ENCODE peak calls at places on chromosome 21, in ten cellular contexts. One of them, this sample, is unnamed.

GRCh38 chr21:33844890-33845205 is 70.8 kb downstream of the ATP5PO start:
- DNase-seq in GM12865: no peak
- DNase-seq in activated naive CD8-positive, alpha-beta T cell treated with anti-CD3 and anti-CD28 coated beads for 36 hours: no peak
- DNase-seq in GM12892: no peak
- DNase-seq in stimulated activated CD4-positive, alpha-beta T cell treated with anti-CD3 and anti-CD28 coated beads, Interleukin-2, amount 100 ng/mL, for 24 hours: no peak
- DNase-seq in amygdala: no peak
- DNase-seq in naive thymus-derived CD4-positive, alpha-beta T cell: no peak
- DNase-seq in progenitor cell of endocrine pancreas: no peak
- DNase-seq in stimulated activated CD8-positive, alpha-beta memory T cell treated with anti-CD3 and anti-CD28 coated beads, Interleukin-7, amount 100 ng/mL, for 48 hours: no peak
- DNase-seq in CD8-positive, alpha-beta memory T cell: no peak
- DNase-seq in this sample: no peak

GRCh38 chr21:41677671-41678015 is 89.2 kb downstream of the RIPK4 start:
- DNase-seq in progenitor cell of endocrine pancreas: no peak
- DNase-seq in GM12892: no peak
- DNase-seq in stimulated activated CD8-positive, alpha-beta memory T cell treated with anti-CD3 and anti-CD28 coated beads, Interleukin-7, amount 100 ng/mL, for 48 hours: no peak
- DNase-seq in GM12865: no peak
- DNase-seq in CD8-positive, alpha-beta memory T cell: no peak
- DNase-seq in activated naive CD8-positive, alpha-beta T cell treated with anti-CD3 and anti-CD28 coated beads for 36 hours: no peak
- DNase-seq in stimulated activated CD4-positive, alpha-beta T cell treated with anti-CD3 and anti-CD28 coated beads, Interleukin-2, amount 100 ng/mL, for 24 hours: no peak
- DNase-seq in naive thymus-derived CD4-positive, alpha-beta T cell: no peak
- DNase-seq in amygdala: no peak
- DNase-seq in this sample: no peak

GRCh38 chr21:25370311-25370744 is 237.0 kb downstream of the MRPL39 start:
- DNase-seq in progenitor cell of endocrine pancreas: no peak
- DNase-seq in activated naive CD8-positive, alpha-beta T cell treated with anti-CD3 and anti-CD28 coated beads for 36 hours: peak; percentile 5
- DNase-seq in stimulated activated CD8-positive, alpha-beta memory T cell treated with anti-CD3 and anti-CD28 coated beads, Interleukin-7, amount 100 ng/mL, for 48 hours: peak; percentile 29
- DNase-seq in CD8-positive, alpha-beta memory T cell: no peak
- DNase-seq in stimulated activated CD4-positive, alpha-beta T cell treated with anti-CD3 and anti-CD28 coated beads, Interleukin-2, amount 100 ng/mL, for 24 hours: peak; percentile 21
- DNase-seq in amygdala: no peak
- DNase-seq in naive thymus-derived CD4-positive, alpha-beta T cell: no peak
- DNase-seq in GM12892: no peak
- DNase-seq in GM12865: no peak
- DNase-seq in this sample: no peak

GRCh38 chr21:29144736-29145353 is 14.4 kb downstream of the MAP3K7CL start:
- DNase-seq in CD8-positive, alpha-beta memory T cell: no peak
- DNase-seq in amygdala: no peak
- DNase-seq in stimulated activated CD8-positive, alpha-beta memory T cell treated with anti-CD3 and anti-CD28 coated beads, Interleukin-7, amount 100 ng/mL, for 48 hours: no peak
- DNase-seq in activated naive CD8-positive, alpha-beta T cell treated with anti-CD3 and anti-CD28 coated beads for 36 hours: no peak
- DNase-seq in GM12892: no peak
- DNase-seq in stimulated activated CD4-positive, alpha-beta T cell treated with anti-CD3 and anti-CD28 coated beads, Interleukin-2, amount 100 ng/mL, for 24 hours: no peak
- DNase-seq in progenitor cell of endocrine pancreas: no peak
- DNase-seq in naive thymus-derived CD4-positive, alpha-beta T cell: no peak
- DNase-seq in GM12865: no peak
- DNase-seq in this sample: no peak

GRCh38 chr21:36499578-36500471 is 19.9 kb upstream of the CLDN14 start:
- DNase-seq in activated naive CD8-positive, alpha-beta T cell treated with anti-CD3 and anti-CD28 coated beads for 36 hours: no peak
- DNase-seq in progenitor cell of endocrine pancreas: no peak
- DNase-seq in GM12892: no peak
- DNase-seq in GM12865: no peak
- DNase-seq in stimulated activated CD4-positive, alpha-beta T cell treated with anti-CD3 and anti-CD28 coated beads, Interleukin-2, amount 100 ng/mL, for 24 hours: no peak
- DNase-seq in amygdala: no peak
- DNase-seq in naive thymus-derived CD4-positive, alpha-beta T cell: no peak
- DNase-seq in CD8-positive, alpha-beta memory T cell: no peak
- DNase-seq in stimulated activated CD8-positive, alpha-beta memory T cell treated with anti-CD3 and anti-CD28 coated beads, Interleukin-7, amount 100 ng/mL, for 48 hours: no peak
- DNase-seq in this sample: no peak

GRCh38 chr21:38761531-38761930 is 44.2 kb upstream of the ETS2 start:
- DNase-seq in stimulated activated CD4-positive, alpha-beta T cell treated with anti-CD3 and anti-CD28 coated beads, Interleukin-2, amount 100 ng/mL, for 24 hours: no peak
- DNase-seq in amygdala: no peak
- DNase-seq in stimulated activated CD8-positive, alpha-beta memory T cell treated with anti-CD3 and anti-CD28 coated beads, Interleukin-7, amount 100 ng/mL, for 48 hours: no peak
- DNase-seq in GM12865: no peak
- DNase-seq in CD8-positive, alpha-beta memory T cell: no peak
- DNase-seq in activated naive CD8-positive, alpha-beta T cell treated with anti-CD3 and anti-CD28 coated beads for 36 hours: no peak
- DNase-seq in GM12892: no peak
- DNase-seq in naive thymus-derived CD4-positive, alpha-beta T cell: no peak
- DNase-seq in progenitor cell of endocrine pancreas: no peak
- DNase-seq in this sample: no peak

GRCh38 chr21:45590726-45591618 is 48.7 kb upstream of the SLC19A1 start:
- DNase-seq in GM12892: peak; percentile 58
- DNase-seq in activated naive CD8-positive, alpha-beta T cell treated with anti-CD3 and anti-CD28 coated beads for 36 hours: peak; percentile 71
- DNase-seq in stimulated activated CD8-positive, alpha-beta memory T cell treated with anti-CD3 and anti-CD28 coated beads, Interleukin-7, amount 100 ng/mL, for 48 hours: peak; percentile 39
- DNase-seq in GM12865: peak; percentile 40
- DNase-seq in progenitor cell of endocrine pancreas: no peak
- DNase-seq in stimulated activated CD4-positive, alpha-beta T cell treated with anti-CD3 and anti-CD28 coated beads, Interleukin-2, amount 100 ng/mL, for 24 hours: peak; percentile 68
- DNase-seq in CD8-positive, alpha-beta memory T cell: peak; percentile 52
- DNase-seq in naive thymus-derived CD4-positive, alpha-beta T cell: peak; percentile 59
- DNase-seq in amygdala: no peak
- DNase-seq in this sample: peak; percentile 18

GRCh38 chr21:44285547-44285992 is at the start of gene AIRE:
- DNase-seq in progenitor cell of endocrine pancreas: no peak
- DNase-seq in GM12865: no peak
- DNase-seq in GM12892: no peak
- DNase-seq in amygdala: no peak
- DNase-seq in CD8-positive, alpha-beta memory T cell: no peak
- DNase-seq in activated naive CD8-positive, alpha-beta T cell treated with anti-CD3 and anti-CD28 coated beads for 36 hours: no peak
- DNase-seq in stimulated activated CD8-positive, alpha-beta memory T cell treated with anti-CD3 and anti-CD28 coated beads, Interleukin-7, amount 100 ng/mL, for 48 hours: no peak
- DNase-seq in naive thymus-derived CD4-positive, alpha-beta T cell: no peak
- DNase-seq in stimulated activated CD4-positive, alpha-beta T cell treated with anti-CD3 and anti-CD28 coated beads, Interleukin-2, amount 100 ng/mL, for 24 hours: no peak
- DNase-seq in this sample: no peak

GRCh38 chr21:17673261-17674020 is 60.7 kb upstream of the BTG3 start:
- DNase-seq in naive thymus-derived CD4-positive, alpha-beta T cell: no peak
- DNase-seq in stimulated activated CD8-positive, alpha-beta memory T cell treated with anti-CD3 and anti-CD28 coated beads, Interleukin-7, amount 100 ng/mL, for 48 hours: no peak
- DNase-seq in stimulated activated CD4-positive, alpha-beta T cell treated with anti-CD3 and anti-CD28 coated beads, Interleukin-2, amount 100 ng/mL, for 24 hours: no peak
- DNase-seq in progenitor cell of endocrine pancreas: no peak
- DNase-seq in GM12865: no peak
- DNase-seq in GM12892: no peak
- DNase-seq in activated naive CD8-positive, alpha-beta T cell treated with anti-CD3 and anti-CD28 coated beads for 36 hours: no peak
- DNase-seq in CD8-positive, alpha-beta memory T cell: no peak
- DNase-seq in amygdala: no peak
- DNase-seq in this sample: peak; percentile 31

GRCh38 chr21:29098156-29098555 is 24.7 kb upstream of the CCT8 start:
- DNase-seq in progenitor cell of endocrine pancreas: no peak
- DNase-seq in CD8-positive, alpha-beta memory T cell: no peak
- DNase-seq in GM12892: no peak
- DNase-seq in amygdala: no peak
- DNase-seq in activated naive CD8-positive, alpha-beta T cell treated with anti-CD3 and anti-CD28 coated beads for 36 hours: no peak
- DNase-seq in stimulated activated CD4-positive, alpha-beta T cell treated with anti-CD3 and anti-CD28 coated beads, Interleukin-2, amount 100 ng/mL, for 24 hours: no peak
- DNase-seq in naive thymus-derived CD4-positive, alpha-beta T cell: no peak
- DNase-seq in GM12865: no peak
- DNase-seq in stimulated activated CD8-positive, alpha-beta memory T cell treated with anti-CD3 and anti-CD28 coated beads, Interleukin-7, amount 100 ng/mL, for 48 hours: no peak
- DNase-seq in this sample: no peak

GRCh38 chr21:28294046-28294445 is 698.6 kb downstream of the LTN1 start:
- DNase-seq in GM12892: no peak
- DNase-seq in stimulated activated CD4-positive, alpha-beta T cell treated with anti-CD3 and anti-CD28 coated beads, Interleukin-2, amount 100 ng/mL, for 24 hours: no peak
- DNase-seq in amygdala: no peak
- DNase-seq in GM12865: no peak
- DNase-seq in progenitor cell of endocrine pancreas: no peak
- DNase-seq in activated naive CD8-positive, alpha-beta T cell treated with anti-CD3 and anti-CD28 coated beads for 36 hours: no peak
- DNase-seq in CD8-positive, alpha-beta memory T cell: no peak
- DNase-seq in stimulated activated CD8-positive, alpha-beta memory T cell treated with anti-CD3 and anti-CD28 coated beads, Interleukin-7, amount 100 ng/mL, for 48 hours: no peak
- DNase-seq in naive thymus-derived CD4-positive, alpha-beta T cell: no peak
- DNase-seq in this sample: no peak

GRCh38 chr21:43308101-43308500 is 118.8 kb downstream of the SIK1 start:
- DNase-seq in CD8-positive, alpha-beta memory T cell: no peak
- DNase-seq in activated naive CD8-positive, alpha-beta T cell treated with anti-CD3 and anti-CD28 coated beads for 36 hours: no peak
- DNase-seq in stimulated activated CD4-positive, alpha-beta T cell treated with anti-CD3 and anti-CD28 coated beads, Interleukin-2, amount 100 ng/mL, for 24 hours: no peak
- DNase-seq in GM12865: no peak
- DNase-seq in GM12892: no peak
- DNase-seq in stimulated activated CD8-positive, alpha-beta memory T cell treated with anti-CD3 and anti-CD28 coated beads, Interleukin-7, amount 100 ng/mL, for 48 hours: no peak
- DNase-seq in amygdala: no peak
- DNase-seq in naive thymus-derived CD4-positive, alpha-beta T cell: no peak
- DNase-seq in progenitor cell of endocrine pancreas: no peak
- DNase-seq in this sample: no peak